ENCODE peak calls at places on chromosomes 16 and 17, in seven cellular contexts. Y is substantia nigra, M is gastrocnemius medialis, A is right atrium auricular region, K is testis, C is prostate gland, X is mesendoderm. N is an unnamed sample.

GRCh38 chr17:58587713-58588117 is 73.3 kb upstream of the MTMR4 start:
- DNase-seq in Y (peak; percentile 53), M (peak; percentile 20), A (no peak), K (peak; percentile 53), C (peak; percentile 32), X (peak; percentile 83), N (peak; percentile 65)

GRCh38 chr17:57868007-57868774 is 18.3 kb upstream of the MRPS23 start:
- DNase-seq in Y (peak; percentile 58), M (peak; percentile 82), A (peak; percentile 86), K (peak; percentile 50), C (peak; percentile 78), X (peak; percentile 93), N (peak; percentile 92)

GRCh38 chr17:19630651-19631050 is 17.9 kb upstream of the ALDH3A2 start:
- DNase-seq in Y (no peak), M (no peak), A (no peak), K (no peak), C (no peak), X (no peak), N (no peak)

GRCh38 chr16:29911676-29912010 is 11.4 kb downstream of the ASPHD1 start:
- DNase-seq in Y (no peak), M (no peak), A (no peak), K (no peak), C (no peak), X (no peak), N (no peak)

GRCh38 chr16:11063432-11064201 is 119.3 kb downstream of the CLEC16A start:
- DNase-seq in Y (no peak), M (no peak), A (no peak), K (no peak), C (no peak), X (no peak), N (no peak)

GRCh38 chr17:76054112-76054476 is 18.2 kb downstream of the SRP68 start:
- DNase-seq in Y (no peak), M (no peak), A (no peak), K (no peak), C (no peak), X (no peak), N (no peak)

GRCh38 chr17:78044280-78044835 is 84.2 kb downstream of the TMC6 start:
- DNase-seq in Y (no peak), M (no peak), A (no peak), K (no peak), C (no peak), X (no peak), N (no peak)

GRCh38 chr16:29028457-29029167 is 43.8 kb downstream of the LAT start:
- DNase-seq in Y (no peak), M (no peak), A (no peak), K (no peak), C (no peak), X (no peak), N (no peak)

GRCh38 chr16:29237971-29238370 is 168.5 kb downstream of the NPIPB11 start:
- DNase-seq in Y (no peak), M (no peak), A (no peak), K (no peak), C (no peak), X (no peak), N (no peak)

GRCh38 chr16:64089697-64090096 is 1032.2 kb downstream of the CDH11 start:
- DNase-seq in Y (no peak), M (no peak), A (no peak), K (no peak), C (no peak), X (peak; percentile 72), N (no peak)

GRCh38 chr16:87464691-87465300 is 28.0 kb downstream of the ZCCHC14 start:
- DNase-seq in Y (no peak), M (peak; percentile 74), A (peak; percentile 95), K (peak; percentile 82), C (no peak), X (no peak), N (peak; percentile 84)

GRCh38 chr16:23072769-23073549 is 76.3 kb downstream of the USP31 start:
- DNase-seq in Y (no peak), M (no peak), A (no peak), K (no peak), C (no peak), X (no peak), N (no peak)

GRCh38 chr16:23069844-23070243 is 79.4 kb downstream of the USP31 start:
- DNase-seq in Y (no peak), M (no peak), A (no peak), K (no peak), C (no peak), X (no peak), N (no peak)

GRCh38 chr16:23072084-23072599 is 77.1 kb downstream of the USP31 start:
- DNase-seq in Y (peak; percentile 56), M (peak; percentile 79), A (peak; percentile 84), K (peak; percentile 93), C (peak; percentile 72), X (no peak), N (peak; percentile 93)

GRCh38 chr16:23071202-23072083 is 77.8 kb downstream of the USP31 start:
- DNase-seq in Y (no peak), M (peak; percentile 64), A (no peak), K (no peak), C (no peak), X (no peak), N (no peak)

GRCh38 chr16:23074423-23074822 is 74.8 kb downstream of the USP31 start:
- DNase-seq in Y (no peak), M (no peak), A (no peak), K (peak; percentile 55), C (no peak), X (no peak), N (no peak)
- H3K27ac ChIP-seq in Y (no peak overlapping the region), M (no peak overlapping the region), A (peak overlapping the region; percentile 22), K (peak overlapping the region; percentile 5), C (no peak overlapping the region), X (no peak overlapping the region), N (peak overlapping the region; percentile 1)

GRCh38 chr16:31200821-31201510 is 1.6 kb downstream of the PYCARD start:
- DNase-seq in Y (no peak), M (no peak), A (no peak), K (no peak), C (no peak), X (peak; percentile 70), N (peak; percentile 66)

GRCh38 chr16:31201511-31202401 is 804 bp downstream of the PYCARD start:
- DNase-seq in Y (peak; percentile 9), M (no peak), A (no peak), K (no peak), C (no peak), X (peak; percentile 88), N (peak; percentile 78)

GRCh38 chr16:31196324-31197088 is 6.1 kb downstream of the PYCARD start:
- DNase-seq in Y (no peak), M (no peak), A (no peak), K (no peak), C (no peak), X (no peak), N (no peak)

GRCh38 chr16:31199430-31200041 is 3.0 kb downstream of the PYCARD start:
- DNase-seq in Y (no peak), M (no peak), A (no peak), K (no peak), C (no peak), X (no peak), N (no peak)

GRCh38 chr16:31198207-31198882 is 4.2 kb downstream of the PYCARD start:
- DNase-seq in Y (no peak), M (no peak), A (no peak), K (no peak), C (no peak), X (no peak), N (no peak)
- H3K27ac ChIP-seq in Y (no peak overlapping the region), M (no peak overlapping the region), A (no peak overlapping the region), K (no peak overlapping the region), C (no peak overlapping the region), X (no peak overlapping the region), N (no peak overlapping the region)

GRCh38 chr17:48676963-48677558 is 45.3 kb downstream of the PRAC1 start:
- DNase-seq in Y (no peak), M (no peak), A (no peak), K (no peak), C (no peak), X (no peak), N (no peak)

GRCh38 chr17:48672340-48672739 is 46.2 kb upstream of the HOXB9 start:
- DNase-seq in Y (no peak), M (no peak), A (no peak), K (no peak), C (no peak), X (peak; percentile 79), N (no peak)

DNA sequence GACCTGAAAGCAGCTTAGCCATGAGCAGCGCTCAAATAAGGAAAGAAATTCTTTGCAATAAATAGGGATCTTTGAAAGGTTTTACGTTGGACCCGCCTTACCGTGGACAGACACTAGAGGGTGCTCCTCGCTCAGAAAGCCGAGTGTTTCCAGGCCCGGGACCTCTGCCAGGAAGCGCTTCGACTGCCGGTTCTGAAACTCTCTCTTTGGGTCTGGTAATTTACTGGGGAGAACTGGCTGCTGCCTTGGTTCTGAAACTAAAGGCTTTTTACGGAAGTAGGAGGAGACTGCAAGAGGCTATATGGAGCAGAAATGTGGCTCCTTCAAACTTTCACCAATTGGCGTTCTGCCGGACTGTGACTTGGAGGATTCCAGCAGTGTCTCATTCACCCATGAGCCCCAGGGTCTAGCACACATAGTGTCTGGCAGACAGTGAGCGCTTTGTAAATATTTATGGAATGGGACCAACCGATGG is 45.6 kb upstream of the HOXB9 start:
- DNase-seq in Y (peak; percentile 65), M (peak; percentile 61), A (peak; percentile 80), K (peak; percentile 92), C (peak; percentile 81), X (peak; percentile 74), N (peak; percentile 92)
- H3K27ac ChIP-seq in Y (no peak overlapping the region), M (no peak overlapping the region), A (no peak overlapping the region), K (no peak overlapping the region), C (no peak overlapping the region), X (no peak overlapping the region), N (no peak overlapping the region)

GRCh38 chr16:72823961-72824490 is 223.9 kb downstream of the ZFHX3 start:
- DNase-seq in Y (no peak), M (no peak), A (no peak), K (no peak), C (no peak), X (no peak), N (no peak)

GRCh38 chr16:72827907-72828306 is 220.0 kb downstream of the ZFHX3 start:
- DNase-seq in Y (no peak), M (no peak), A (no peak), K (no peak), C (no peak), X (no peak), N (no peak)

GRCh38 chr16:72829846-72830620 is 217.9 kb downstream of the ZFHX3 start:
- DNase-seq in Y (no peak), M (no peak), A (no peak), K (no peak), C (no peak), X (no peak), N (no peak)

GRCh38 chr16:72824761-72825160 is 223.2 kb downstream of the ZFHX3 start:
- DNase-seq in Y (no peak), M (no peak), A (no peak), K (no peak), C (no peak), X (no peak), N (no peak)

DNA sequence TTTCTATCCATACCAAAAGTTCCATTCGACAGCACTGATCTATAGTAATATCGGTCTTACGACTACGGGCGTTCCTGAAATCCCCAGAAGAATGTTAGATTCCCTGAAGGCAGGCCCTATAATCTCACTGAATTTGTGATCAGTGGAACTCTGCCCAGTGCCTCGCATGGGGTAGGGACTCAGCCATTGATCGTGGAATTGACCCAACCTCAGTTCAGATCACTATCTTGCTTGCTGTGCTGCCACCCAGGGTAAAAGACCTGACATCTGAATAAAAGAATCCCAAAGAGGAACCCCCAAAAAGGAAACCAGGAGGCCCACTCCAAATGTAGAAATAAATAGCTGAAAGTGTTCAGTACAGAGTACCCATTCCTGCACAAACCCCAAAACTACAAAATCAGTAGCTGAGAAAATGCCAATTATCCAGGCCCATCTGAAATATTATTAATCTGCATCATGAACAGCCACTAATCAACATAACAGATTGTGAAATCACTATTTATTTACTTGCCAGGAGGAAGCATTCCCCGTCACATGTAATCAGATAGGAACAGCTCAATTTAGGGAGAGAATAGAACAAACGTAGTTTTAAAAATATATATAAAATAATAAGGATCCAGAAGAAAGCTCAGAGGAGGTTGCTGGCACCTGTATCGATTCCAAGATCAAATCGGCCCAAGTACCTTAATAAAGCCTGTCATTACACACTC is 221.9 kb downstream of the ZFHX3 start:
- DNase-seq in Y (no peak), M (no peak), A (no peak), K (no peak), C (no peak), X (no peak), N (no peak)
- H3K27ac ChIP-seq in Y (no peak overlapping the region), M (no peak overlapping the region), A (no peak overlapping the region), K (no peak overlapping the region), C (no peak overlapping the region), X (no peak overlapping the region), N (no peak overlapping the region)